ENCODE peak calls at places on chromosome 16, in four cellular contexts. J, L, U and S are unnamed samples.

GRCh38 chr16:17828012-17828411 is 357.3 kb upstream of the XYLT1 start:
- DNase-seq in J (no peak), L (no peak), U (no peak), S (no peak)

GRCh38 chr16:77273815-77274214 is 74.6 kb downstream of the SYCE1L start:
- DNase-seq in J (peak), L (no peak), U (no peak), S (no peak)

GRCh38 chr16:75482434-75483205 is 12.6 kb downstream of the CHST6 start:
- DNase-seq in J (no peak), L (no peak), U (no peak), S (no peak)

GRCh38 chr16:55622930-55623561 is 32.7 kb upstream of the SLC6A2 start:
- DNase-seq in J (peak), L (no peak), U (peak), S (no peak)

GRCh38 chr16:55297062-55297909 is 26.7 kb upstream of the IRX6 start:
- DNase-seq in J (peak), L (no peak), U (no peak), S (no peak)

GRCh38 chr16:23678430-23679273 is at the start of gene PLK1:
- DNase-seq in J (peak), L (peak), U (peak), S (peak)

GRCh38 chr16:66366433-66367299 is at the start of gene CDH5:
- DNase-seq in J (no peak), L (peak), U (peak), S (no peak)

GRCh38 chr16:51193879-51194278 is 42.8 kb upstream of the SALL1 start:
- DNase-seq in J (no peak), L (no peak), U (no peak), S (no peak)

GRCh38 chr16:972316-973002 is 1.7 kb upstream of the LMF1 start:
- DNase-seq in J (no peak), L (no peak), U (no peak), S (peak)

GRCh38 chr16:22206847-22207714 is 1.0 kb downstream of the EEF2K start:
- DNase-seq in J (peak), L (peak), U (peak), S (peak)

GRCh38 chr16:53372942-53373871 is 61.1 kb upstream of the RBL2 start:
- DNase-seq in J (peak), L (no peak), U (peak), S (peak)

GRCh38 chr16:49023095-49023494 is 258.5 kb downstream of the CBLN1 start:
- DNase-seq in J (no peak), L (no peak), U (no peak), S (no peak)

GRCh38 chr16:7629571-7629970 is 296.9 kb downstream of the RBFOX1 start:
- DNase-seq in J (no peak), L (no peak), U (no peak), S (no peak)

GRCh38 chr16:2056077-2056476 is 8.3 kb downstream of the TSC2 start:
- DNase-seq in J (no peak), L (no peak), U (no peak), S (no peak)

GRCh38 chr16:79897444-79898146 is 297.1 kb upstream of the MAF start:
- DNase-seq in J (no peak), L (no peak), U (no peak), S (no peak)

GRCh38 chr16:4391635-4392381 is 20.2 kb downstream of the VASN start:
- DNase-seq in J (peak), L (no peak), U (peak), S (no peak)

GRCh38 chr16:30948087-30948955 is 547 bp upstream of the ORAI3 start:
- DNase-seq in J (peak), L (peak), U (peak), S (peak)

GRCh38 chr16:81198635-81199034 is 39.9 kb upstream of the BCO1 start:
- DNase-seq in J (no peak), L (no peak), U (no peak), S (no peak)

GRCh38 chr16:68381363-68381724 is 67.0 kb downstream of the SMPD3 start:
- DNase-seq in J (no peak), L (no peak), U (no peak), S (no peak)

GRCh38 chr16:49799172-49799571 is 56.7 kb downstream of the ZNF423 start:
- DNase-seq in J (peak), L (no peak), U (no peak), S (no peak)

GRCh38 chr16:71637398-71637797 is 11.4 kb downstream of the MARVELD3 start:
- DNase-seq in J (peak), L (no peak), U (no peak), S (no peak)

GRCh38 chr16:51175081-51175480 is 24.0 kb upstream of the SALL1 start:
- DNase-seq in J (no peak), L (no peak), U (no peak), S (no peak)

GRCh38 chr16:47310792-47311211 is 150.1 kb downstream of the ITFG1 start:
- DNase-seq in J (no peak), L (no peak), U (no peak), S (no peak)

GRCh38 chr16:84834403-84834772 is 14.6 kb downstream of the CRISPLD2 start:
- DNase-seq in J (no peak), L (no peak), U (peak), S (no peak)

GRCh38 chr16:72162105-72162680 is 9.8 kb downstream of the PMFBP1 start:
- DNase-seq in J (peak), L (no peak), U (no peak), S (no peak)

GRCh38 chr16:83842755-83843507 is 35.2 kb downstream of the HSBP1 start:
- DNase-seq in J (no peak), L (no peak), U (no peak), S (no peak)

GRCh38 chr16:66947302-66948033 is 12.2 kb downstream of the CES2 start:
- DNase-seq in J (peak), L (peak), U (peak), S (peak)

GRCh38 chr16:66107661-66108060 is 258.8 kb upstream of the CDH5 start:
- DNase-seq in J (no peak), L (no peak), U (no peak), S (no peak)

GRCh38 chr16:81469710-81470481 is 25.3 kb downstream of the CMIP start:
- DNase-seq in J (no peak), L (no peak), U (no peak), S (peak)

GRCh38 chr16:73023752-73024570 is 24.0 kb downstream of the ZFHX3 start:
- DNase-seq in J (no peak), L (no peak), U (no peak), S (no peak)

GRCh38 chr16:69534720-69535119 is 31.0 kb upstream of the NFAT5 start:
- DNase-seq in J (no peak), L (no peak), U (no peak), S (no peak)

GRCh38 chr16:69535123-69536050 is 30.4 kb upstream of the NFAT5 start:
- DNase-seq in J (no peak), L (peak), U (no peak), S (no peak)

GRCh38 chr16:69532761-69533459 is 32.9 kb upstream of the NFAT5 start:
- DNase-seq in J (peak), L (no peak), U (no peak), S (no peak)

GRCh38 chr16:69542974-69543373 is 22.8 kb upstream of the NFAT5 start:
- DNase-seq in J (no peak), L (no peak), U (no peak), S (no peak)

GRCh38 chr16:69537706-69538080 is 28.1 kb upstream of the NFAT5 start:
- DNase-seq in J (no peak), L (no peak), U (no peak), S (no peak)
- TF ChIP-seq POLR2AphosphoS5 in J (no peak), L (no peak), U (no peak), S (no peak)

GRCh38 chr16:56729736-56730662 is at the start of gene NUP93:
- DNase-seq in J (peak), L (peak), U (peak), S (peak)

GRCh38 chr16:56726283-56726682 is 3.6 kb upstream of the NUP93 start:
- DNase-seq in J (no peak), L (no peak), U (no peak), S (no peak)

GRCh38 chr16:56726926-56727325 is 3.0 kb upstream of the NUP93 start:
- DNase-seq in J (no peak), L (no peak), U (no peak), S (no peak)

GRCh38 chr16:56729351-56729735 is 586 bp upstream of the NUP93 start:
- DNase-seq in J (no peak), L (no peak), U (no peak), S (no peak)

DNA sequence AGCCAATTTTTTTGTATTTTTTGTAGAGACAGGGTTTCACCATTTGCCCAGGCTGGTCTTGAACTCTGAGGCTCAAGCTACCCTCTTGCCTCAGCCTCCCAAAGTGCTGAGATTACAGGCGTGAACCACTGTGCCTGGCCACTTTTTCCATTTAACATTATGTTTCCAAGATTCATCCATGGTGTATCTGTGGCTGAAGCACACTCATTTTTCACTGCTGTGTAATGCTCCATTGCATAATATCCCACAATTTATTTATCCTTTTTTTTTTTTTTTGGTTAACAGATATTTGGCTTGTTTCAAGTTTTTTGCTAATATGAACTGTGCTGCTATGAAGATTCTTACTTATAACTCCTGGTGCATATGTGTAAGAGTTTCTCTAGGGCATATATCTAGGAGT is 1.9 kb upstream of the NUP93 start:
- DNase-seq in J (no peak), L (no peak), U (no peak), S (no peak)
- H3K27ac ChIP-seq in J (no peak), L (no peak), U (no peak), S (no peak)

DNA sequence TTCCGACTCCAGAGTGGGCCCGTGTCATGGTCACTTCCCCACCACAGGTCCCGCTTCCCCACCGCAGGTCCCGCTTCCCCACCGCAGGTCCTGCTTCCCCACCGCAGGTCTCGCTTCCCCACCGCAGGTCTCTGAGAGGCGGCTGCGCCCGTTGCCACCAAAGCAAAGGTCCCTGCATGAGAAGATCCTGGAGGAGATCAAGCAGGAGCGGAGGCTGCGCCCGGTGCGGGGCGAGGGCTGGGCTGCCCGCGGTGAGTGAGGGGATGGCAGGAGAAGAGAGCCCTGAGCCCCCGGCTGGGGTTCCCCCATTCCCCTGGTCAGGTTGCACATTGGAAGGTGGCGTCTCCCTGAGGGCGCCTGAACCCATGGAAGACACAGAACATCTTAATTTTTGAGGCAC is 17.4 kb upstream of the TCF25 start:
- DNase-seq in J (no peak), L (no peak), U (no peak), S (no peak)
- TF ChIP-seq POLR2AphosphoS5 in J (no peak), L (no peak), U (no peak), S (no peak)

DNA sequence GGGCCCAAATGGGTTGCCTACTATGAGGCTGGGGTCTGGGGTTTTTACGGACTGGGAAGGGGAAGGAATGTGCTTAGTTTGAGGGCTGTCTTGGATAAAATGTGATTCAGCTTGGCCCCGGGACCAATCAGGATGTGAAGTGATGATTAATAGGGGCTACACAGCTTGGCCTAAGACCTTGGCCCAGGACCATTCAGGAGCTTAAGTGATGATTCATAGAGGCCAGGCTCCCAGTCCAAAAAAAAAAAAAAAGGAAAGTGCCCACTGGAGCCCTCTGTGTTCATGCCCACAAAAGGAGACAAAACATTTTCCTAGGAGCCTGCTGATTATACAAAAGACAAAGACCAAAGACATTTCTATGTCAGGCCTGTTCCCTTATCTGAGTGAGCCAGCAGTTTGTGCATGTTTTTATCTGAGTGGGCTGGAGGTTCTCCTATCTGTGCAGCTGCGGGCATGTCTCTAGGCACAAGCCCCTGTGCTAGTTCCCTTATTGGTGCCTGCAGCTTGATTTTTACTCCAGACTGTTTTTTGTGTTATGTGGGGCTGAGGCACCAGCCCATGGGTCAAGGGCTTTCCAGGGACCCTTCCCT is 898.2 kb upstream of the GOT2 start:
- DNase-seq in J (no peak), L (peak), U (no peak), S (no peak)
- H3K27ac ChIP-seq in J (no peak), L (peak), U (no peak), S (no peak)

GRCh38 chr16:88616320-88616719 is 22.1 kb upstream of the IL17C start:
- DNase-seq in J (no peak), L (no peak), U (no peak), S (peak)
- TF ChIP-seq POLR2AphosphoS5 in J (no peak), L (no peak), U (no peak), S (peak)

GRCh38 chr16:88487124-88487432 is 34.0 kb downstream of the ZFPM1 start:
- DNase-seq in J (no peak), L (no peak), U (no peak), S (no peak)
- H3K27ac ChIP-seq in J (no peak), L (no peak), U (peak), S (peak)

GRCh38 chr16:87212026-87212425 is 105.2 kb downstream of the C16orf95 start:
- DNase-seq in J (no peak), L (no peak), U (no peak), S (no peak)
- TF ChIP-seq POLR2AphosphoS5 in J (no peak), L (no peak), U (no peak), S (no peak)

GRCh38 chr16:89257757-89258465 is 40.4 kb downstream of the ZNF778 start:
- DNase-seq in J (no peak), L (no peak), U (peak), S (no peak)

GRCh38 chr16:89264800-89265550 is 47.5 kb downstream of the ZNF778 start:
- DNase-seq in J (no peak), L (no peak), U (no peak), S (no peak)

GRCh38 chr16:89265647-89266046 is 48.1 kb downstream of the ZNF778 start:
- DNase-seq in J (no peak), L (no peak), U (no peak), S (no peak)

GRCh38 chr16:89257281-89257731 is 39.8 kb downstream of the ZNF778 start:
- DNase-seq in J (peak), L (peak), U (peak), S (no peak)

GRCh38 chr16:89261691-89262563 is 44.4 kb downstream of the ZNF778 start:
- DNase-seq in J (no peak), L (no peak), U (no peak), S (peak)
- H3K27ac ChIP-seq in J (no peak), L (no peak), U (no peak), S (peak)

GRCh38 chr16:11797957-11798299 is 870 bp upstream of the ZC3H7A start:
- DNase-seq in J (no peak), L (peak), U (peak), S (no peak)

GRCh38 chr16:11800385-11800718 is 3.3 kb upstream of the ZC3H7A start:
- DNase-seq in J (no peak), L (no peak), U (no peak), S (no peak)

GRCh38 chr16:11799509-11800384 is 2.7 kb upstream of the ZC3H7A start:
- DNase-seq in J (no peak), L (no peak), U (no peak), S (no peak)

GRCh38 chr16:11799017-11799381 is 1.9 kb upstream of the ZC3H7A start:
- DNase-seq in J (no peak), L (no peak), U (no peak), S (no peak)

DNA sequence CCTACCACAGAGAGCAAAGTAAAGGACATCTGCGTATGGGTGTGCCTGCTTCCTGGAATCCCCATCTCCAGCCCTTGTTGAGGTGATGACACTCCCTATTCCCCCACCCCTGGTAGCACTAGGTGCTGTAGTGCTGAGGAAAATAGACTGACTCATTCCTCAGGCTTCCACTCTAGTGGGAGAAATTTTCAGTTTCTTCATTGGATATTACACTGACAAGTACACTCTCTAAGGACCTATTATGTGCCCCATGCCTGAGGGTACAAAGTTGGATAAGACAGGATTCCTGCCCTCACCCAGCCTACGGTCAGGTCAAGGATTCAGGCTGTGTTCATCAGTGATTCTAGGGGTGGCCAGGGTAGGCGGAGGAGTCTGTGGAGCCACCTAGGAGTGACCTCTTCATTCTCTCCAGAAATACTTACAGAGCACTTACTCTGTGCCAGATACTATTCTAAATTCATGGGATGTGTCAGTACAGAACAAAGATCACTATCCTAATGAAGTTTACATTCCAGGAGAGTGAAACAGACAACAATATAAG is 4.5 kb upstream of the ZC3H7A start:
- DNase-seq in J (no peak), L (no peak), U (no peak), S (no peak)
- TF ChIP-seq POLR2AphosphoS5 in J (no peak), L (no peak), U (no peak), S (no peak)

GRCh38 chr16:9316615-9317014 is 225.2 kb downstream of the HAPSTR1 start:
- DNase-seq in J (no peak), L (no peak), U (no peak), S (no peak)
- H3K27ac ChIP-seq in J (no peak), L (no peak), U (no peak), S (no peak)